ENCODE peak calls at places on chromosomes 6 and 20, in seven cellular contexts. E is kidney; P is A172; M is NCI-H1417 treated with DMSO at 0.1 percent for 48 hours; R is activated naive CD4-positive, alpha-beta T cell treated with Interleukin-2 at 50 U/mL for 16 hours; J is thyroid gland; X is stimulated activated CD8-positive, alpha-beta memory T cell treated with anti-CD3 and anti-CD28 coated beads, Interleukin-4, amount 100 ng/mL, for 4 hours. L is an unnamed sample.

GRCh38 chr6:37759221-37760154 is 60.0 kb upstream of the ZFAND3 start:
- DNase-seq in E (no peak), P (no peak), M (no peak), R (no peak), J (no peak), X (no peak), L (no peak)

GRCh38 chr20:46151936-46152335 is 33.8 kb downstream of the CD40 start:
- DNase-seq in E (no peak), P (no peak), M (no peak), R (peak; percentile 10), J (no peak), X (no peak), L (no peak)

GRCh38 chr20:26276811-26277210 is 580.2 kb upstream of the ZNF337 start:
- DNase-seq in E (peak; percentile 60), P (no peak), M (no peak), R (no peak), J (no peak), X (no peak), L (no peak)

GRCh38 chr6:79048611-79049010 is 29.4 kb downstream of the PHIP start:
- DNase-seq in E (no peak), P (peak; percentile 23), M (no peak), R (no peak), J (no peak), X (no peak), L (no peak)

GRCh38 chr20:35305682-35306556 is 13.7 kb upstream of the FAM83C start:
- DNase-seq in E (peak; percentile 93), P (peak; percentile 100), M (no peak), R (peak; percentile 81), J (no peak), X (peak; percentile 34), L (no peak)

GRCh38 chr6:34799547-34799946 is 7.7 kb downstream of the BLTP3A start:
- DNase-seq in E (no peak), P (no peak), M (no peak), R (no peak), J (no peak), X (no peak), L (no peak)

GRCh38 chr6:128648022-128648598 is 127.7 kb upstream of the PTPRK start:
- DNase-seq in E (no peak), P (no peak), M (no peak), R (no peak), J (no peak), X (no peak), L (no peak)

GRCh38 chr20:41380551-41381262 is 14.1 kb upstream of the EMILIN3 start:
- DNase-seq in E (no peak), P (no peak), M (no peak), R (no peak), J (no peak), X (no peak), L (no peak)

GRCh38 chr6:25414168-25414567 is 135.0 kb downstream of the CARMIL1 start:
- DNase-seq in E (no peak), P (no peak), M (no peak), R (no peak), J (no peak), X (no peak), L (no peak)

GRCh38 chr6:121817141-121817540 is 381.7 kb downstream of the GJA1 start:
- DNase-seq in E (no peak), P (no peak), M (no peak), R (no peak), J (no peak), X (no peak), L (no peak)

L was measured in body of pancreas.